ENCODE peak calls at places on chromosomes 13 and 19, in seven cellular contexts. J is IMR-90, V is mesenchymal stem cell, Y is H9, M is mesendoderm, I is H1, K is trophoblast cell. U is an unnamed sample.

GRCh38 chr19:33231511-33231910 is 5.9 kb upstream of the SLC7A10 start:
- DNase-seq in Y (no peak), J (peak; percentile 37), I (no peak), M (no peak), K (no peak), V (peak; percentile 38), U (no peak)

GRCh38 chr19:55703790-55704215 is 28.8 kb downstream of the EPN1 start:
- DNase-seq in K (peak; percentile 38), J (no peak), Y (peak; percentile 77), M (peak; percentile 51), I (peak; percentile 92), V (no peak), U (no peak)

GRCh38 chr13:113493315-113493951 is 2.9 kb upstream of the DCUN1D2 start:
- DNase-seq in Y (no peak), V (peak; percentile 95), J (peak; percentile 99), I (no peak), M (peak; percentile 81), K (peak; percentile 20), U (no peak)

GRCh38 chr19:11192957-11193939 is 4.1 kb downstream of the KANK2 start:
- DNase-seq in I (no peak), V (no peak), K (no peak), J (no peak), Y (no peak), M (no peak), U (no peak)

GRCh38 chr19:16161848-16162247 is 11.5 kb downstream of the CIB3 start:
- DNase-seq in I (no peak), K (no peak), M (no peak), Y (no peak), J (peak; percentile 85), V (peak; percentile 30), U (no peak)

GRCh38 chr19:35828694-35829301 is 16.2 kb upstream of the PRODH2 start:
- DNase-seq in J (peak; percentile 67), I (peak; percentile 88), Y (peak; percentile 82), V (peak; percentile 60), M (peak; percentile 77), K (peak; percentile 72), U (peak; percentile 86)

GRCh38 chr19:42206871-42207755 is 10.4 kb downstream of the DEDD2 start:
- DNase-seq in M (no peak), I (no peak), Y (no peak), V (peak; percentile 26), K (peak; percentile 62), J (peak; percentile 44), U (no peak)

GRCh38 chr13:80211573-80211972 is 129.4 kb downstream of the SPRY2 start:
- DNase-seq in K (no peak), I (no peak), Y (no peak), M (no peak), J (no peak), V (no peak), U (no peak)

GRCh38 chr13:90518398-90518797 is 829.1 kb upstream of the MIR17HG start:
- DNase-seq in M (no peak), Y (no peak), K (no peak), V (no peak), J (no peak), I (no peak), U (no peak)

GRCh38 chr13:106369091-106369490 is 166.4 kb downstream of the EFNB2 start:
- DNase-seq in V (no peak), J (no peak), Y (no peak), M (no peak), I (no peak), K (no peak), U (peak; percentile 29)

GRCh38 chr19:16340092-16340491 is 15.5 kb downstream of the KLF2 start:
- DNase-seq in I (no peak), J (peak; percentile 61), M (no peak), K (no peak), Y (no peak), V (peak; percentile 38), U (no peak)

GRCh38 chr19:18167975-18168645 is 5.5 kb upstream of the IFI30 start:
- DNase-seq in Y (no peak), V (peak; percentile 47), J (peak; percentile 16), I (peak; percentile 84), M (no peak), K (no peak), U (no peak)

GRCh38 chr13:111900390-111901180 is 166.4 kb upstream of the SOX1 start:
- DNase-seq in M (no peak), K (no peak), I (peak; percentile 43), V (peak; percentile 58), Y (peak; percentile 24), J (no peak), U (no peak)

GRCh38 chr19:4566402-4567051 is 7.0 kb upstream of the SEMA6B start:
- DNase-seq in Y (no peak), V (no peak), I (no peak), K (no peak), J (no peak), M (no peak), U (no peak)

GRCh38 chr19:6070179-6071102 is 39.9 kb downstream of the RFX2 start:
- DNase-seq in Y (no peak), K (no peak), M (no peak), I (no peak), J (no peak), V (no peak), U (no peak)

GRCh38 chr13:29994911-29995601 is 144.6 kb upstream of the UBL3 start:
- DNase-seq in J (no peak), V (peak; percentile 14), I (no peak), M (no peak), K (no peak), Y (no peak), U (no peak)

GRCh38 chr19:46076951-46077814 is 36.4 kb upstream of the IGFL4 start:
- DNase-seq in M (peak; percentile 94), I (peak; percentile 85), K (peak; percentile 57), Y (peak; percentile 89), V (peak; percentile 87), J (peak; percentile 79), U (peak; percentile 88)

GRCh38 chr13:93226623-93227279 is at the start of gene GPC6:
- DNase-seq in M (peak; percentile 96), Y (peak; percentile 61), V (peak; percentile 96), K (no peak), J (peak; percentile 95), I (no peak), U (peak; percentile 89)

GRCh38 chr13:104327217-104327616 is 1261.0 kb upstream of the SLC10A2 start:
- DNase-seq in J (no peak), K (no peak), V (no peak), I (no peak), Y (no peak), M (no peak), U (no peak)

DNA sequence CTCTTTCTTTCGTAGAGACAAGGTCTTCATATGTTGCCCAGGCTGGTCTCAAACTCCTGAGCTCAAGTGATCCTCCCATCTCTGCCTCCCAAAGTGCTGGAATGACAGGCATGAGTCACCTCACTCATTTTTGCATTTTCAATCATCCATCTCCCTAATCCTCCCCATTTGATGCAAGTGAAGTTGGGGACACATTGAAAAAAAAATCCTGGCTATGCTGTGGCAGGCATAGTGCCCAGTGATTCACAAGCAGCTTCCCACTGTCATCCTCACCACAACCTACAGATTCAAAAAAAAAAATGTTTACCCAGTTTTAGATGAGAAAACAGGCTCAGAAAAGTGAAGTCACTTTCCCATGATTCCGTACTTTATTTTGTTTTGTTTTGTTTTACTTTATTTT is 44.7 kb upstream of the USP29 start:
- DNase-seq in V (no peak), I (no peak), K (no peak), M (no peak), Y (no peak), J (no peak), U (no peak)
- H2AK5ac ChIP-seq in V (no peak overlapping the region), I (no peak overlapping the region), K (no peak overlapping the region), M (no peak overlapping the region), Y (no peak overlapping the region), J (no peak overlapping the region), U (no peak overlapping the region)

GRCh38 chr13:101556676-101557121 is 104.2 kb downstream of the ITGBL1 start:
- DNase-seq in K (no peak), V (no peak), I (no peak), M (no peak), J (peak; percentile 7), Y (no peak), U (no peak)
- H2AK5ac ChIP-seq in K (no peak overlapping the region), V (no peak overlapping the region), I (no peak overlapping the region), M (no peak overlapping the region), J (no peak overlapping the region), Y (no peak overlapping the region), U (no peak overlapping the region)

DNA sequence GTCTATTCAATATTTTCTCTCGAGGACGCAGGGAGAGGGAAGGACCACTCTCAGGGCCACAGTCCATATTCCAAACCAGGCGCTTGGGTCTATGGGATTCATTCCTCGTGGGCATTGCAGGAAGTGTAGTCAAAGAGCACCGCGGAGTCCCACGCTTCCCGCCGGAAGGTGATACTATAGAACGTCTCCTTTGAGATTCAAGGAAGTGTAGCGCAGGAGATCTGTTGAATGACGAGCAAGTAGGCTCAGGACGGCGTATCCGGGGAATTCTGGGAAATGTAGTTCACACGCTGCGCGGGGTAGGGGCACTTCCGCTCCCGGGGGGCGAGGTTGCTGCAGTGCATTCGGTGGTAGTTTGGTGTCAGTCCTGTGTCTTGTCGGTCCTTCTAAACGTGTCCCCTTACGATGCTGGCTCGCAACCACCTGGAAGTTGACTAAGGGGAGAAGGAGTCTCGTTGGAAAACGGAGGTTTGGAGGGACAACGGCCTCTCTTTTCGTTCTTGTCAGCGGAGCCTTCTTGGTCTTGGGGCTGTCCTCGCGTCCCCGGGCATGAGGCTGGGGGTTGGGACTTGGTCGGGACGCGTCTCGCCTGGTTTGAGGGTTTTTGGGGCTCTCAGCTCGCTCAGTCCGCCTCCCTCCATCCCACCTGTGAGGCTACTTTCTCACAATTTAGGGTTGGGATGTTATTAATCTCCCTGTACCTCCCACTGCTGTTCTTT is at the start of gene ZNF284:
- DNase-seq in Y (peak; percentile 95), J (peak; percentile 93), V (peak; percentile 94), K (peak; percentile 84), M (peak; percentile 97), I (peak; percentile 86), U (peak; percentile 81)
- H2AK5ac ChIP-seq in Y (no peak within 1 kb of the TSS), J (peak within 1 kb of the TSS; percentile 18), V (no peak within 1 kb of the TSS), K (no peak within 1 kb of the TSS), M (no peak within 1 kb of the TSS), I (no peak within 1 kb of the TSS), U (no peak within 1 kb of the TSS)

GRCh38 chr19:15138427-15138826 is 31.2 kb downstream of the SYDE1 start:
- DNase-seq in K (no peak), I (no peak), V (peak; percentile 75), J (peak; percentile 58), M (no peak), Y (no peak), U (no peak)

GRCh38 chr19:15144046-15144646 is 36.9 kb downstream of the SYDE1 start:
- DNase-seq in M (no peak), Y (no peak), I (no peak), V (peak; percentile 45), K (peak; percentile 87), J (no peak), U (no peak)

GRCh38 chr19:15137777-15138176 is 30.6 kb downstream of the SYDE1 start:
- DNase-seq in V (peak; percentile 78), J (peak; percentile 70), I (no peak), M (no peak), K (no peak), Y (no peak), U (no peak)

GRCh38 chr19:15141143-15141542 is 33.9 kb downstream of the SYDE1 start:
- DNase-seq in M (no peak), K (no peak), Y (no peak), V (no peak), J (no peak), I (no peak), U (no peak)

DNA sequence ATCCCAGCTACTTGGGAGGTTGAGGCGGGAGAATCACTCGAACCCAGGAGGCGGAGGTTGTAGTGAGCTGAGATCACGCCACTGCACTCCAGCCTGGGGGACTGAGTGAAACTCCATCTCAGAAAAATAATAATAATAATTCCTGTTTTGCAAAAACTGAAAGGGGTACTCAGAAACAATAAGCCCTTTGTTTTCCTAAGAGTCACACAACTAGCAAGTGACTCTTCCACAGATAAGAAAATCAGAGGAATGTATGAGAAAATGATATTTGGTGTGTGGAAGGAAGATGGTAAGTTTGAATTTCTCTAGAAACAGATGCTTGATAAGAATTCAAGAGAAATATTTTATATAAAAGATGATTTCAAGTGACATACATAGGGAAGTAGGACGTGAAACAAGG is 35.1 kb downstream of the SYDE1 start:
- DNase-seq in I (no peak), V (no peak), K (no peak), J (no peak), M (no peak), Y (no peak), U (no peak)
- H2AK5ac ChIP-seq in I (no peak overlapping the region), V (no peak overlapping the region), K (no peak overlapping the region), J (no peak overlapping the region), M (no peak overlapping the region), Y (no peak overlapping the region), U (no peak overlapping the region)

U was measured in neuronal stem cell.